ENCODE peak calls at places on chromosomes 3 and 15, in six cellular contexts. J, G, B, T, I and Z are unnamed samples.

GRCh38 chr15:66670698-66671580 is 31.1 kb upstream of the SMAD6 start:
- DNase-seq in G (peak; percentile 79), T (peak; percentile 59), J (peak; percentile 81), B (no peak), I (no peak), Z (peak; percentile 26)

GRCh38 chr3:151265866-151266265 is 12.5 kb downstream of the P2RY14 start:
- DNase-seq in G (peak; percentile 53), I (no peak), J (no peak), T (no peak), B (no peak), Z (no peak)

GRCh38 chr3:178325330-178325729 is 210.9 kb upstream of the KCNMB2 start:
- DNase-seq in T (no peak), B (no peak), G (no peak), I (no peak), J (peak; percentile 61), Z (no peak)

GRCh38 chr3:13647314-13648059 is 98.6 kb downstream of the FBLN2 start:
- DNase-seq in G (no peak), J (peak; percentile 80), I (no peak), T (no peak), B (no peak), Z (no peak)

GRCh38 chr3:65330072-65330471 is 642.3 kb upstream of the ADAMTS9 start:
- DNase-seq in T (no peak), B (no peak), I (no peak), G (no peak), J (no peak), Z (no peak)

GRCh38 chr3:55166577-55167555 is 239.0 kb upstream of the LRTM1 start:
- DNase-seq in B (no peak), G (no peak), J (peak; percentile 16), T (no peak), I (no peak), Z (no peak)

GRCh38 chr3:127072221-127072771 is 89.4 kb downstream of the PLXNA1 start:
- DNase-seq in G (no peak), I (peak; percentile 48), B (no peak), T (no peak), J (no peak), Z (no peak)

GRCh38 chr15:62647195-62647865 is 395.2 kb upstream of the TPM1 start:
- DNase-seq in I (no peak), G (peak; percentile 56), T (peak; percentile 93), J (peak; percentile 96), B (peak; percentile 79), Z (peak; percentile 19)

GRCh38 chr15:78734441-78735064 is 76.7 kb downstream of the ADAMTS7 start:
- DNase-seq in G (no peak), B (no peak), T (no peak), I (no peak), J (no peak), Z (no peak)

GRCh38 chr3:164723396-164723795 is 354.9 kb downstream of the SI start:
- DNase-seq in I (no peak), B (no peak), T (no peak), J (no peak), G (no peak), Z (no peak)

GRCh38 chr15:61155741-61156700 is 73.1 kb downstream of the RORA start:
- DNase-seq in J (peak; percentile 11), G (no peak), I (peak; percentile 69), T (no peak), B (no peak), Z (peak; percentile 21)

GRCh38 chr3:89278305-89278704 is 170.9 kb downstream of the EPHA3 start:
- DNase-seq in J (no peak), G (no peak), T (no peak), I (no peak), B (no peak), Z (no peak)

GRCh38 chr15:77409259-77410156 is 10.4 kb downstream of the PEAK1 start:
- DNase-seq in T (no peak), I (no peak), B (no peak), G (no peak), J (no peak), Z (no peak)

GRCh38 chr3:114178770-114179368 is at the start of gene DRD3:
- DNase-seq in J (peak; percentile 30), G (no peak), T (no peak), I (no peak), B (peak; percentile 18), Z (no peak)

GRCh38 chr3:114504941-114505632 is 211.3 kb downstream of the TIGIT start:
- DNase-seq in J (peak; percentile 53), B (no peak), I (no peak), T (no peak), G (no peak), Z (no peak)

GRCh38 chr3:108305484-108306172 is 9.3 kb downstream of the HHLA2 start:
- DNase-seq in I (no peak), G (peak; percentile 64), J (peak; percentile 94), T (no peak), B (peak; percentile 66), Z (no peak)

GRCh38 chr3:127375151-127375937 is 87.5 kb upstream of the PRR20G start:
- DNase-seq in I (no peak), B (no peak), T (no peak), J (no peak), G (no peak), Z (no peak)

GRCh38 chr3:106514431-106514830 is 645.6 kb upstream of the CBLB start:
- DNase-seq in B (no peak), I (no peak), J (no peak), G (no peak), T (no peak), Z (no peak)

GRCh38 chr3:181382656-181383055 is 329.1 kb upstream of the SOX2 start:
- DNase-seq in I (no peak), G (peak; percentile 44), T (no peak), B (no peak), J (no peak), Z (no peak)

GRCh38 chr15:100687532-100688215 is 85.3 kb downstream of the ASB7 start:
- DNase-seq in T (no peak), B (no peak), I (peak; percentile 46), J (peak; percentile 95), G (no peak), Z (no peak)

GRCh38 chr3:9218514-9218846 is 31.0 kb downstream of the SRGAP3 start:
- DNase-seq in I (no peak), J (no peak), G (no peak), T (no peak), B (no peak), Z (no peak)

GRCh38 chr3:115245437-115245836 is 98.3 kb upstream of the ZBTB20 start:
- DNase-seq in B (no peak), I (no peak), J (peak; percentile 93), G (no peak), T (peak; percentile 69), Z (no peak)

GRCh38 chr3:100141576-100141975 is 27.3 kb upstream of the FILIP1L start:
- DNase-seq in G (no peak), B (no peak), I (no peak), J (no peak), T (no peak), Z (no peak)

DNA sequence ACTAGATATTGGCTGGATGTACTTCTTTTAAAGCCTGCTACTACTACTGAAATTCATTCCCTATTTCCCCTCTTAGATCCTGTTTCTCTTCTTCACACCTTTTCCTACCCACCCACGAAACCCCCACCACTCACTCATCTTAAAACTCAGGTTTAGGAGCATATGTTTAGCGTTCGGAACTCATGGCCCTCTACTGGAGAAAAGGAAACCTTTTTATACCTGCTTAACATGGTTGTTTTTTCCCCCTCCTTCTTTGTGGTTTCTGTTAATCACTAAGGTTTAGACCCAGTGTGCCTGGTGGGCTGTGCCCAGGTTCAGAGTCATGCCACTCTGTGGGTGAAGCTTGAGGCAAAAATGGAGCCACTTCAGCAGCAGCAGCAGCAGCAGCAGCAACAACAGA is 2.6 kb downstream of the ARID3B start:
- DNase-seq in T (no peak), J (peak; percentile 53), I (no peak), B (no peak), G (no peak), Z (no peak)
- H3K4me3 ChIP-seq in T (no peak overlapping the region), J (peak overlapping the region; percentile 98), I (no peak overlapping the region), B (no peak overlapping the region), G (no peak overlapping the region), Z (no peak overlapping the region)

DNA sequence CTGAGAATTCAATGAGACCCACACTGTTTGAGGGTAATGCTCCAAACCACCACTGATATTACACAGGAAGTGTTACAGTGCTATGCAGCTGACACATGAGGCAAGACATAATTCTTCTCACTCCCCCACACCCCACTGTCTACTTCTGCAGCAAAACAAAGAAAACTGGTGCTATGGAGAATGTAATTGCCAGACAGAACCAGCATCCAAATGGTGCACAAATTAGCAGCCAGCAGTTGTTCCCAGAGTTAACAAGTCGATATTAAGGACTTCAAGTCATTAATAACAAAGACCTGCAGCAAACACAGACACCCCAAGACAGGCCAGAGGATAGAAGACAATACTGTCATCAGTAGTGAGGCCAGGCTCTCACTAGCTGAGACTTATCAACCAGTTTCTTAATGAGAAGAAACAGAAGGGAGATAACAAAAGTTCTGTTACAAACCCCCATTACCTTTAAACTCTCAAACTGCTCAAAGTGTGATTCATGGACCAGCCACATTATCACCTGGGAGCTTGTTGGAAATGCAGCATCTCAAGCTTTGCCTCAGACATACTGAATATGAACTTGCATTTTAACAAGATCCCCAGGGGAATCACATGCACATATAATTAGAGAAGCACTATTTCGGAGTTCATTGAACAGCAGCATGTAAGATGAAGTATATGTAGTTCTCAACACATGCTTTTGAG is 58.7 kb upstream of the FNDC3B start:
- DNase-seq in J (no peak), T (no peak), I (no peak), B (no peak), G (no peak), Z (no peak)
- H3K4me1 ChIP-seq in J (peaks cover 6% of the 10 kb centered on the region), T (peaks cover 5% of the 10 kb centered on the region), I (no peaks in the 10 kb centered on the region), B (no peaks in the 10 kb centered on the region), G (peaks cover 76% of the 10 kb centered on the region), Z (no peaks in the 10 kb centered on the region)

DNA sequence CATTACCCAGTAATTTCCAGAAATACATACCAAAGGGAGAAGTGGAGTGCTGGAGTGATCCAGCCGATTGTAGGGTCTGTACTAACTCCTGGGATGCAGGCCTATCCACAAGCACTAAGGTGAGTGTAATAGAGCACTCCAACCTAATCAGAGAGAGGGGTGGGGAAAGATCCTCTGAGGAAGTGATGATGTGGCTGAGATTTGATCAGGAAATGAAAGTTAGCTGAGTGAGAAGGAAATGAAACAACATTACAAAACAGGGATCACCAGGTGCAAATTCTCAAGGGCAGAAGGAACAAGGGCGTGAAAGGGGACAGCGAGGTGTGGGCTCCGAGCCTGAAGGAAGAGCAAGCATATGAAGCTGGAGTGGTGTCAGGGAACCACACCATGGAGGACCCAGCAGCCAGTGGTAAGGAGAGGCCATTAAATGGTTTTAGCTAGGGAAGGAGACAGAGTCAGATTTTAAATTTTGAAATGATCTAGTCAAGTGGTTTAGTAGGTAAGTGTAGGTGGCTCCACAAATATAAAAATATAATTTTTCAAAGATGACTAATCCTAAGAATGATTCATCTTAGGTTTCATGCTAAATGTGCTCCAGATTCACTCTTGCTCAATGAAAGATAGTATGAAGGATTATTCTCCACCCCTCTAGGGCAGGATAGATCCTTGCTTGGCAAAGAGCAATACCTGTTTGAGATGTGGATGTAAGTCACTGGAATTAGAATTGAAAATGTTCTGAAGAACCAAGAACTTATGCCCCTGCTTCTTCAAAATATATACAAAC is 348.7 kb downstream of the TBL1XR1 start:
- DNase-seq in G (no peak), T (no peak), J (peak; percentile 65), B (no peak), I (no peak), Z (no peak)
- TF ChIP-seq CTCF in G (no peak), T (no peak), J (no peak), B (no peak), I (no peak), Z (no peak)

GRCh38 chr3:184275302-184275701 is 520 bp upstream of the ECE2 start:
- DNase-seq in J (no peak), T (no peak), G (no peak), B (no peak), I (no peak), Z (no peak)
- H3K4me3 ChIP-seq in J (no peak overlapping the region), T (no peak overlapping the region), G (no peak overlapping the region), B (no peak overlapping the region), I (no peak overlapping the region), Z (peak overlapping the region; percentile 28)

GRCh38 chr15:70267306-70267705 is 169.6 kb upstream of the TLE3 start:
- DNase-seq in T (no peak), B (no peak), I (no peak), J (no peak), G (no peak), Z (no peak)
- H3K4me1 ChIP-seq in T (peaks cover 42% of the 10 kb centered on the region), B (peaks cover 50% of the 10 kb centered on the region), I (peaks cover 56% of the 10 kb centered on the region), J (peaks cover 47% of the 10 kb centered on the region), G (peaks cover 98% of the 10 kb centered on the region), Z (peaks cover 76% of the 10 kb centered on the region)